ENCODE peak calls at places on chromosomes 1 and 21, in eight cellular contexts. One of them, this sample, is unnamed.
A peak's percentile ranks its signal among the peaks of the same experiment; 100 is the strongest.

GRCh38 chr1:5690291-5690690 is 301.9 kb downstream of the NPHP4 start:
- DNase-seq in A549: no peak
- DNase-seq in GOT3: no peak
- DNase-seq in stimulated activated CD8-positive, alpha-beta memory T cell treated with anti-CD3 and anti-CD28 coated beads, Interleukin-2, amount 100 ng/mL, for 48 hours: no peak
- DNase-seq in ELF-1: no peak
- DNase-seq in sciatic nerve: no peak
- DNase-seq in EL: no peak
- DNase-seq in endothelial cell: no peak
- DNase-seq in this sample: no peak

GRCh38 chr1:237492359-237492758 is 398.4 kb downstream of the ZP4 start:
- DNase-seq in A549: no peak
- DNase-seq in GOT3: no peak
- DNase-seq in stimulated activated CD8-positive, alpha-beta memory T cell treated with anti-CD3 and anti-CD28 coated beads, Interleukin-2, amount 100 ng/mL, for 48 hours: no peak
- DNase-seq in ELF-1: peak; percentile 8
- DNase-seq in sciatic nerve: no peak
- DNase-seq in EL: no peak
- DNase-seq in endothelial cell: no peak
- DNase-seq in this sample: no peak

GRCh38 chr1:219697667-219698066 is 84.8 kb upstream of the ZC3H11B start:
- DNase-seq in A549: no peak
- DNase-seq in GOT3: no peak
- DNase-seq in stimulated activated CD8-positive, alpha-beta memory T cell treated with anti-CD3 and anti-CD28 coated beads, Interleukin-2, amount 100 ng/mL, for 48 hours: no peak
- DNase-seq in ELF-1: no peak
- DNase-seq in sciatic nerve: no peak
- DNase-seq in EL: no peak
- DNase-seq in endothelial cell: no peak
- DNase-seq in this sample: no peak

GRCh38 chr1:25572708-25573590 is 29.5 kb downstream of the LDLRAP1 start:
- DNase-seq in A549: peak; percentile 64
- DNase-seq in GOT3: no peak
- DNase-seq in stimulated activated CD8-positive, alpha-beta memory T cell treated with anti-CD3 and anti-CD28 coated beads, Interleukin-2, amount 100 ng/mL, for 48 hours: peak; percentile 51
- DNase-seq in ELF-1: peak; percentile 75
- DNase-seq in sciatic nerve: no peak
- DNase-seq in EL: peak; percentile 57
- DNase-seq in endothelial cell: peak; percentile 74
- DNase-seq in this sample: peak; percentile 73

GRCh38 chr1:25685211-25685750 is 68.7 kb downstream of the MAN1C1 start:
- DNase-seq in A549: no peak
- DNase-seq in GOT3: no peak
- DNase-seq in stimulated activated CD8-positive, alpha-beta memory T cell treated with anti-CD3 and anti-CD28 coated beads, Interleukin-2, amount 100 ng/mL, for 48 hours: no peak
- DNase-seq in ELF-1: no peak
- DNase-seq in sciatic nerve: no peak
- DNase-seq in EL: no peak
- DNase-seq in endothelial cell: no peak
- DNase-seq in this sample: no peak

GRCh38 chr1:214280386-214281029 is 451 bp upstream of the SMYD2 start:
- DNase-seq in A549: peak; percentile 36
- DNase-seq in GOT3: no peak
- DNase-seq in stimulated activated CD8-positive, alpha-beta memory T cell treated with anti-CD3 and anti-CD28 coated beads, Interleukin-2, amount 100 ng/mL, for 48 hours: no peak
- DNase-seq in ELF-1: peak; percentile 77
- DNase-seq in sciatic nerve: no peak
- DNase-seq in EL: peak; percentile 55
- DNase-seq in endothelial cell: peak; percentile 57
- DNase-seq in this sample: peak; percentile 68

GRCh38 chr21:41750051-41750450 is 16.8 kb downstream of the RIPK4 start:
- DNase-seq in A549: no peak
- DNase-seq in GOT3: no peak
- DNase-seq in stimulated activated CD8-positive, alpha-beta memory T cell treated with anti-CD3 and anti-CD28 coated beads, Interleukin-2, amount 100 ng/mL, for 48 hours: no peak
- DNase-seq in ELF-1: no peak
- DNase-seq in sciatic nerve: no peak
- DNase-seq in EL: peak; percentile 43
- DNase-seq in endothelial cell: no peak
- DNase-seq in this sample: peak; percentile 43

GRCh38 chr1:37461698-37462436 is 12.5 kb upstream of the ZC3H12A start:
- DNase-seq in A549: no peak
- DNase-seq in GOT3: no peak
- DNase-seq in stimulated activated CD8-positive, alpha-beta memory T cell treated with anti-CD3 and anti-CD28 coated beads, Interleukin-2, amount 100 ng/mL, for 48 hours: no peak
- DNase-seq in ELF-1: no peak
- DNase-seq in sciatic nerve: no peak
- DNase-seq in EL: no peak
- DNase-seq in endothelial cell: no peak
- DNase-seq in this sample: no peak

GRCh38 chr1:6690186-6690585 is 11.4 kb downstream of the DNAJC11 start:
- DNase-seq in A549: no peak
- DNase-seq in GOT3: no peak
- DNase-seq in stimulated activated CD8-positive, alpha-beta memory T cell treated with anti-CD3 and anti-CD28 coated beads, Interleukin-2, amount 100 ng/mL, for 48 hours: no peak
- DNase-seq in ELF-1: no peak
- DNase-seq in sciatic nerve: no peak
- DNase-seq in EL: no peak
- DNase-seq in endothelial cell: no peak
- DNase-seq in this sample: no peak

GRCh38 chr1:25011270-25011669 is 81.2 kb upstream of the RUNX3 start:
- DNase-seq in A549: no peak
- DNase-seq in GOT3: no peak
- DNase-seq in stimulated activated CD8-positive, alpha-beta memory T cell treated with anti-CD3 and anti-CD28 coated beads, Interleukin-2, amount 100 ng/mL, for 48 hours: no peak
- DNase-seq in ELF-1: no peak
- DNase-seq in sciatic nerve: no peak
- DNase-seq in EL: no peak
- DNase-seq in endothelial cell: no peak
- DNase-seq in this sample: no peak

GRCh38 chr1:224579526-224579925 is 36.6 kb upstream of the CNIH3 start:
- DNase-seq in A549: no peak
- DNase-seq in GOT3: no peak
- DNase-seq in stimulated activated CD8-positive, alpha-beta memory T cell treated with anti-CD3 and anti-CD28 coated beads, Interleukin-2, amount 100 ng/mL, for 48 hours: no peak
- DNase-seq in ELF-1: peak; percentile 55
- DNase-seq in sciatic nerve: no peak
- DNase-seq in EL: peak; percentile 55
- DNase-seq in endothelial cell: no peak
- DNase-seq in this sample: no peak

GRCh38 chr1:201001962-201002361 is 21.6 kb downstream of the KIF21B start:
- DNase-seq in A549: no peak
- DNase-seq in GOT3: no peak
- DNase-seq in stimulated activated CD8-positive, alpha-beta memory T cell treated with anti-CD3 and anti-CD28 coated beads, Interleukin-2, amount 100 ng/mL, for 48 hours: no peak
- DNase-seq in ELF-1: peak; percentile 66
- DNase-seq in sciatic nerve: no peak
- DNase-seq in EL: no peak
- DNase-seq in endothelial cell: no peak
- DNase-seq in this sample: no peak

GRCh38 chr1:113210248-113210647 is 137.2 kb downstream of the LRIG2 start:
- DNase-seq in A549: no peak
- DNase-seq in GOT3: no peak
- DNase-seq in stimulated activated CD8-positive, alpha-beta memory T cell treated with anti-CD3 and anti-CD28 coated beads, Interleukin-2, amount 100 ng/mL, for 48 hours: no peak
- DNase-seq in ELF-1: no peak
- DNase-seq in sciatic nerve: no peak
- DNase-seq in EL: no peak
- DNase-seq in endothelial cell: no peak
- DNase-seq in this sample: no peak

GRCh38 chr21:32372755-32373154 is 20.1 kb downstream of the URB1 start:
- DNase-seq in A549: no peak
- DNase-seq in GOT3: no peak
- DNase-seq in stimulated activated CD8-positive, alpha-beta memory T cell treated with anti-CD3 and anti-CD28 coated beads, Interleukin-2, amount 100 ng/mL, for 48 hours: no peak
- DNase-seq in ELF-1: no peak
- DNase-seq in sciatic nerve: no peak
- DNase-seq in EL: no peak
- DNase-seq in endothelial cell: no peak
- DNase-seq in this sample: no peak

GRCh38 chr1:190754769-190755168 is 277.1 kb upstream of the BRINP3 start:
- DNase-seq in A549: peak; percentile 1
- DNase-seq in GOT3: no peak
- DNase-seq in stimulated activated CD8-positive, alpha-beta memory T cell treated with anti-CD3 and anti-CD28 coated beads, Interleukin-2, amount 100 ng/mL, for 48 hours: no peak
- DNase-seq in ELF-1: no peak
- DNase-seq in sciatic nerve: no peak
- DNase-seq in EL: peak; percentile 11
- DNase-seq in endothelial cell: no peak
- DNase-seq in this sample: peak; percentile 5

GRCh38 chr21:45095505-45095904 is 21.1 kb downstream of the ADARB1 start:
- DNase-seq in A549: no peak
- DNase-seq in GOT3: no peak
- DNase-seq in stimulated activated CD8-positive, alpha-beta memory T cell treated with anti-CD3 and anti-CD28 coated beads, Interleukin-2, amount 100 ng/mL, for 48 hours: no peak
- DNase-seq in ELF-1: no peak
- DNase-seq in sciatic nerve: no peak
- DNase-seq in EL: no peak
- DNase-seq in endothelial cell: no peak
- DNase-seq in this sample: no peak

GRCh38 chr1:44777969-44778635 is 2.8 kb downstream of the RPS8 start:
- DNase-seq in A549: no peak
- DNase-seq in GOT3: no peak
- DNase-seq in stimulated activated CD8-positive, alpha-beta memory T cell treated with anti-CD3 and anti-CD28 coated beads, Interleukin-2, amount 100 ng/mL, for 48 hours: no peak
- DNase-seq in ELF-1: no peak
- DNase-seq in sciatic nerve: no peak
- DNase-seq in EL: no peak
- DNase-seq in endothelial cell: no peak
- DNase-seq in this sample: no peak

GRCh38 chr1:1137256-1138045 is 21.6 kb upstream of the C1orf159 start:
- DNase-seq in A549: no peak
- DNase-seq in GOT3: no peak
- DNase-seq in stimulated activated CD8-positive, alpha-beta memory T cell treated with anti-CD3 and anti-CD28 coated beads, Interleukin-2, amount 100 ng/mL, for 48 hours: peak; percentile 67
- DNase-seq in ELF-1: no peak
- DNase-seq in sciatic nerve: no peak
- DNase-seq in EL: no peak
- DNase-seq in endothelial cell: no peak
- DNase-seq in this sample: no peak

GRCh38 chr1:110228386-110228785 is 18.3 kb downstream of the KCNC4 start:
- DNase-seq in A549: no peak
- DNase-seq in GOT3: no peak
- DNase-seq in stimulated activated CD8-positive, alpha-beta memory T cell treated with anti-CD3 and anti-CD28 coated beads, Interleukin-2, amount 100 ng/mL, for 48 hours: no peak
- DNase-seq in ELF-1: no peak
- DNase-seq in sciatic nerve: no peak
- DNase-seq in EL: no peak
- DNase-seq in endothelial cell: no peak
- DNase-seq in this sample: no peak

GRCh38 chr1:201254625-201255469 is 28.5 kb upstream of the PKP1 start:
- DNase-seq in A549: peak; percentile 89
- DNase-seq in GOT3: peak; percentile 70
- DNase-seq in stimulated activated CD8-positive, alpha-beta memory T cell treated with anti-CD3 and anti-CD28 coated beads, Interleukin-2, amount 100 ng/mL, for 48 hours: peak; percentile 68
- DNase-seq in ELF-1: peak; percentile 90
- DNase-seq in sciatic nerve: peak; percentile 77
- DNase-seq in EL: peak; percentile 34
- DNase-seq in endothelial cell: peak; percentile 98
- DNase-seq in this sample: peak; percentile 69

GRCh38 chr21:46667191-46667734 is 31.8 kb downstream of the PRMT2 start:
- DNase-seq in A549: no peak
- DNase-seq in GOT3: no peak
- DNase-seq in stimulated activated CD8-positive, alpha-beta memory T cell treated with anti-CD3 and anti-CD28 coated beads, Interleukin-2, amount 100 ng/mL, for 48 hours: peak; percentile 12
- DNase-seq in ELF-1: peak; percentile 54
- DNase-seq in sciatic nerve: no peak
- DNase-seq in EL: peak; percentile 36
- DNase-seq in endothelial cell: no peak
- DNase-seq in this sample: peak; percentile 57

GRCh38 chr21:17730782-17731181 is 88.4 kb downstream of the C21orf91 start:
- DNase-seq in A549: no peak
- DNase-seq in GOT3: no peak
- DNase-seq in stimulated activated CD8-positive, alpha-beta memory T cell treated with anti-CD3 and anti-CD28 coated beads, Interleukin-2, amount 100 ng/mL, for 48 hours: no peak
- DNase-seq in ELF-1: no peak
- DNase-seq in sciatic nerve: no peak
- DNase-seq in EL: no peak
- DNase-seq in endothelial cell: no peak
- DNase-seq in this sample: no peak

GRCh38 chr1:171884475-171884874 is 43.2 kb downstream of the DNM3 start:
- DNase-seq in A549: no peak
- DNase-seq in GOT3: no peak
- DNase-seq in stimulated activated CD8-positive, alpha-beta memory T cell treated with anti-CD3 and anti-CD28 coated beads, Interleukin-2, amount 100 ng/mL, for 48 hours: no peak
- DNase-seq in ELF-1: no peak
- DNase-seq in sciatic nerve: no peak
- DNase-seq in EL: no peak
- DNase-seq in endothelial cell: no peak
- DNase-seq in this sample: no peak

GRCh38 chr1:188343914-188344313 is 1515.2 kb downstream of the PLA2G4A start:
- DNase-seq in A549: no peak
- DNase-seq in GOT3: no peak
- DNase-seq in stimulated activated CD8-positive, alpha-beta memory T cell treated with anti-CD3 and anti-CD28 coated beads, Interleukin-2, amount 100 ng/mL, for 48 hours: no peak
- DNase-seq in ELF-1: no peak
- DNase-seq in sciatic nerve: no peak
- DNase-seq in EL: no peak
- DNase-seq in endothelial cell: no peak
- DNase-seq in this sample: no peak

GRCh38 chr1:230147253-230148193 is 80.5 kb downstream of the GALNT2 start:
- DNase-seq in A549: no peak
- DNase-seq in GOT3: no peak
- DNase-seq in stimulated activated CD8-positive, alpha-beta memory T cell treated with anti-CD3 and anti-CD28 coated beads, Interleukin-2, amount 100 ng/mL, for 48 hours: no peak
- DNase-seq in ELF-1: no peak
- DNase-seq in sciatic nerve: no peak
- DNase-seq in EL: no peak
- DNase-seq in endothelial cell: no peak
- DNase-seq in this sample: peak; percentile 42

GRCh38 chr1:225931270-225932129 is 7.5 kb upstream of the PYCR2 start:
- DNase-seq in A549: no peak
- DNase-seq in GOT3: no peak
- DNase-seq in stimulated activated CD8-positive, alpha-beta memory T cell treated with anti-CD3 and anti-CD28 coated beads, Interleukin-2, amount 100 ng/mL, for 48 hours: no peak
- DNase-seq in ELF-1: no peak
- DNase-seq in sciatic nerve: no peak
- DNase-seq in EL: no peak
- DNase-seq in endothelial cell: no peak
- DNase-seq in this sample: no peak

GRCh38 chr1:59752556-59753412 is 62.0 kb upstream of the HOOK1 start:
- DNase-seq in A549: no peak
- DNase-seq in GOT3: no peak
- DNase-seq in stimulated activated CD8-positive, alpha-beta memory T cell treated with anti-CD3 and anti-CD28 coated beads, Interleukin-2, amount 100 ng/mL, for 48 hours: no peak
- DNase-seq in ELF-1: no peak
- DNase-seq in sciatic nerve: no peak
- DNase-seq in EL: no peak
- DNase-seq in endothelial cell: no peak
- DNase-seq in this sample: no peak

GRCh38 chr1:244217711-244218110 is 166.6 kb downstream of the ZBTB18 start:
- DNase-seq in A549: no peak
- DNase-seq in GOT3: no peak
- DNase-seq in stimulated activated CD8-positive, alpha-beta memory T cell treated with anti-CD3 and anti-CD28 coated beads, Interleukin-2, amount 100 ng/mL, for 48 hours: no peak
- DNase-seq in ELF-1: no peak
- DNase-seq in sciatic nerve: no peak
- DNase-seq in EL: no peak
- DNase-seq in endothelial cell: no peak
- DNase-seq in this sample: no peak

GRCh38 chr1:72288886-72289285 is 6.5 kb upstream of the NEGR1 start:
- DNase-seq in A549: no peak
- DNase-seq in GOT3: no peak
- DNase-seq in stimulated activated CD8-positive, alpha-beta memory T cell treated with anti-CD3 and anti-CD28 coated beads, Interleukin-2, amount 100 ng/mL, for 48 hours: no peak
- DNase-seq in ELF-1: no peak
- DNase-seq in sciatic nerve: no peak
- DNase-seq in EL: no peak
- DNase-seq in endothelial cell: no peak
- DNase-seq in this sample: no peak

GRCh38 chr1:168148916-168149315 is 12.2 kb upstream of the GPR161 start:
- DNase-seq in A549: no peak
- DNase-seq in GOT3: no peak
- DNase-seq in stimulated activated CD8-positive, alpha-beta memory T cell treated with anti-CD3 and anti-CD28 coated beads, Interleukin-2, amount 100 ng/mL, for 48 hours: no peak
- DNase-seq in ELF-1: no peak
- DNase-seq in sciatic nerve: no peak
- DNase-seq in EL: no peak
- DNase-seq in endothelial cell: no peak
- DNase-seq in this sample: no peak

GRCh38 chr1:43952731-43953350 is 6.1 kb downstream of the IPO13 start:
- DNase-seq in A549: no peak
- DNase-seq in GOT3: no peak
- DNase-seq in stimulated activated CD8-positive, alpha-beta memory T cell treated with anti-CD3 and anti-CD28 coated beads, Interleukin-2, amount 100 ng/mL, for 48 hours: no peak
- DNase-seq in ELF-1: peak; percentile 73
- DNase-seq in sciatic nerve: no peak
- DNase-seq in EL: no peak
- DNase-seq in endothelial cell: no peak
- DNase-seq in this sample: peak; percentile 20

GRCh38 chr21:43364851-43365424 is 62.0 kb downstream of the SIK1 start:
- DNase-seq in A549: no peak
- DNase-seq in GOT3: no peak
- DNase-seq in stimulated activated CD8-positive, alpha-beta memory T cell treated with anti-CD3 and anti-CD28 coated beads, Interleukin-2, amount 100 ng/mL, for 48 hours: no peak
- DNase-seq in ELF-1: no peak
- DNase-seq in sciatic nerve: no peak
- DNase-seq in EL: no peak
- DNase-seq in endothelial cell: no peak
- DNase-seq in this sample: no peak

GRCh38 chr1:38527373-38527966 is 332.1 kb downstream of the RRAGC start:
- DNase-seq in A549: no peak
- DNase-seq in GOT3: no peak
- DNase-seq in stimulated activated CD8-positive, alpha-beta memory T cell treated with anti-CD3 and anti-CD28 coated beads, Interleukin-2, amount 100 ng/mL, for 48 hours: peak; percentile 27
- DNase-seq in ELF-1: peak; percentile 57
- DNase-seq in sciatic nerve: no peak
- DNase-seq in EL: no peak
- DNase-seq in endothelial cell: no peak
- DNase-seq in this sample: no peak